ENCODE peak calls at places on chromosomes 13 and 19, in four cellular contexts. O, F, J and U are unnamed samples.

GRCh38 chr13:96822900-96823299 is 171.4 kb downstream of the OXGR1 start:
- DNase-seq in O (no peak), J (no peak), F (no peak), U (no peak)

GRCh38 chr13:92804346-92804745 is 422.3 kb upstream of the GPC6 start:
- DNase-seq in O (no peak), F (no peak), J (no peak), U (no peak)

GRCh38 chr13:21243045-21243842 is 66.8 kb downstream of the MRPL57 start:
- DNase-seq in F (no peak), O (no peak), J (no peak), U (no peak)

GRCh38 chr19:16585808-16586476 is 13.7 kb upstream of the SLC35E1 start:
- DNase-seq in J (no peak), O (peak; percentile 98), F (no peak), U (no peak)

GRCh38 chr19:49641688-49642487 is at the start of gene SCAF1:
- DNase-seq in O (peak; percentile 97), J (peak; percentile 96), F (peak; percentile 99), U (peak; percentile 99)

GRCh38 chr13:41458939-41459753 is 1.8 kb downstream of the RGCC start:
- DNase-seq in F (peak; percentile 58), O (no peak), J (no peak), U (no peak)

GRCh38 chr13:49670828-49671227 is 20.5 kb downstream of the EBPL start:
- DNase-seq in F (no peak), J (no peak), O (no peak), U (no peak)

GRCh38 chr19:16934489-16934888 is 45.7 kb downstream of the F2RL3 start:
- DNase-seq in J (no peak), O (no peak), F (no peak), U (no peak)

GRCh38 chr13:114339779-114340534 is 25.7 kb downstream of the CHAMP1 start:
- DNase-seq in J (no peak), O (no peak), F (no peak), U (no peak)

GRCh38 chr19:47229674-47230121 is 1.3 kb downstream of the BBC3 start:
- DNase-seq in F (no peak), O (no peak), J (no peak), U (no peak)

GRCh38 chr19:1672038-1672768 is 19.8 kb upstream of the TCF3 start:
- DNase-seq in O (no peak), J (no peak), F (no peak), U (peak; percentile 47)

GRCh38 chr13:34257980-34258379 is 440.0 kb downstream of the RFC3 start:
- DNase-seq in F (no peak), O (no peak), J (no peak), U (no peak)

GRCh38 chr13:21668665-21669599 is 1.9 kb upstream of the FGF9 start:
- DNase-seq in J (no peak), F (peak; percentile 58), O (no peak), U (no peak)

GRCh38 chr13:29621401-29621800 is 25.9 kb upstream of the SLC7A1 start:
- DNase-seq in O (no peak), J (peak; percentile 23), F (no peak), U (no peak)

GRCh38 chr13:93996471-93996870 is 483.0 kb downstream of the DCT start:
- DNase-seq in O (no peak), J (no peak), F (no peak), U (no peak)

GRCh38 chr19:29265436-29265835 is 52.5 kb upstream of the UQCRFS1 start:
- DNase-seq in J (no peak), F (no peak), O (no peak), U (no peak)

GRCh38 chr13:99677388-99677951 is 176.2 kb downstream of the TM9SF2 start:
- DNase-seq in J (no peak), F (no peak), O (no peak), U (no peak)

GRCh38 chr13:78875792-78876580 is 217.0 kb upstream of the OBI1 start:
- DNase-seq in F (no peak), O (no peak), J (no peak), U (no peak)

GRCh38 chr19:7924241-7924640 is 1.7 kb downstream of the CTXN1 start:
- DNase-seq in O (no peak), J (no peak), F (no peak), U (no peak)

GRCh38 chr19:17739121-17739875 is 12.0 kb upstream of the FCHO1 start:
- DNase-seq in O (peak; percentile 40), J (no peak), F (no peak), U (no peak)

GRCh38 chr19:58009666-58010301 is 7.2 kb upstream of the ZNF606 start:
- DNase-seq in O (no peak), F (peak; percentile 88), J (peak; percentile 38), U (peak; percentile 78)

GRCh38 chr13:106911602-106912001 is 343.7 kb upstream of the ARGLU1 start:
- DNase-seq in J (no peak), F (no peak), O (no peak), U (no peak)

GRCh38 chr19:13684021-13684420 is 80.3 kb upstream of the MRI1 start:
- DNase-seq in F (no peak), O (no peak), J (no peak), U (no peak)

GRCh38 chr13:110536006-110536693 is 25.4 kb downstream of the RAB20 start:
- DNase-seq in J (no peak), F (peak; percentile 85), O (no peak), U (no peak)

GRCh38 chr19:18086590-18087138 is at the start of gene IL12RB1:
- DNase-seq in F (no peak), O (peak; percentile 44), J (no peak), U (no peak)

GRCh38 chr19:10510301-10510802 is 6.9 kb downstream of the S1PR5 start:
- DNase-seq in O (no peak), J (no peak), F (no peak), U (no peak)

GRCh38 chr19:16671652-16672274 is 10.8 kb downstream of the TMEM38A start:
- DNase-seq in O (no peak), F (no peak), J (no peak), U (no peak)

GRCh38 chr13:99320693-99321481 is 13.7 kb upstream of the GPR183 start:
- DNase-seq in J (no peak), F (no peak), O (no peak), U (no peak)

GRCh38 chr19:46704379-46705076 is 12.4 kb downstream of the PRKD2 start:
- DNase-seq in J (no peak), F (peak; percentile 68), O (no peak), U (no peak)

GRCh38 chr19:39032164-39032918 is at the start of gene FBXO27:
- DNase-seq in O (no peak), J (no peak), F (peak; percentile 39), U (peak; percentile 68)

GRCh38 chr13:112178769-112179168 is 111.8 kb downstream of the SOX1 start:
- DNase-seq in F (no peak), J (no peak), O (no peak), U (no peak)

GRCh38 chr13:26060366-26060765 is 8.6 kb upstream of the SHISA2 start:
- DNase-seq in F (no peak), J (no peak), O (no peak), U (no peak)

GRCh38 chr19:9721861-9722260 is 46.7 kb downstream of the ZNF846 start:
- DNase-seq in F (no peak), O (peak; percentile 1), J (no peak), U (no peak)

GRCh38 chr19:29467824-29468401 is 57.9 kb upstream of the VSTM2B start:
- DNase-seq in O (no peak), J (no peak), F (no peak), U (no peak)

GRCh38 chr19:7637374-7638256 is 705 bp downstream of the STXBP2 start:
- DNase-seq in F (peak; percentile 75), J (no peak), O (no peak), U (no peak)

GRCh38 chr19:52398091-52398461 is 427 bp downstream of the ZNF528 start:
- DNase-seq in J (no peak), F (no peak), O (no peak), U (no peak)

GRCh38 chr13:33882804-33883203 is 64.9 kb downstream of the RFC3 start:
- DNase-seq in O (no peak), J (no peak), F (no peak), U (no peak)

GRCh38 chr19:16325671-16326400 is 1.2 kb downstream of the KLF2 start:
- DNase-seq in F (peak; percentile 60), O (no peak), J (no peak), U (no peak)

GRCh38 chr13:114113961-114114360 is 18.5 kb downstream of the RASA3 start:
- DNase-seq in F (peak; percentile 10), J (no peak), O (no peak), U (peak; percentile 19)

GRCh38 chr13:71677114-71677513 is 189.9 kb downstream of the DACH1 start:
- DNase-seq in J (no peak), O (no peak), F (no peak), U (no peak)

GRCh38 chr13:71674776-71675352 is 192.1 kb downstream of the DACH1 start:
- DNase-seq in J (no peak), O (no peak), F (no peak), U (no peak)

DNA sequence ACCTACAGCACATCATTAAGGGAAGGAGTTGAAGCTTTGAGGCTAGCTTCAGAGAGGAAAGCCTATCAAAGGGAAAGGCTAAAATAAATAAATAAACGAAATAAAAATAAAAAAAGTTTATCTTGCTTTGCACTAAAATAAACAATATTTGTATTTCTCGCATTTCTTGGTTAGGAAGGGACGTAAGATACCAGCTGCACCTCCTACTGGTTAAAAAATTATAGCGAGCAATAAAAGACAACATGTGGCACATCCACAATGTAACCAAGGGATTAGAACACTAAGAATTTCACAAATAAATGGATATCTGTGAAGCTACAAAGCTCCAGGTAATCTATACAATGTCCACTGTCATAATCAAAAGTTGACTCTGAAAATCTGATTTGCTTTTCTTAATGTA is 194.5 kb downstream of the DACH1 start:
- DNase-seq in J (no peak), F (no peak), O (no peak), U (no peak)
- TF ChIP-seq CTCF in J (no peak), F (no peak), O (no peak), U (peak; percentile 23)

DNA sequence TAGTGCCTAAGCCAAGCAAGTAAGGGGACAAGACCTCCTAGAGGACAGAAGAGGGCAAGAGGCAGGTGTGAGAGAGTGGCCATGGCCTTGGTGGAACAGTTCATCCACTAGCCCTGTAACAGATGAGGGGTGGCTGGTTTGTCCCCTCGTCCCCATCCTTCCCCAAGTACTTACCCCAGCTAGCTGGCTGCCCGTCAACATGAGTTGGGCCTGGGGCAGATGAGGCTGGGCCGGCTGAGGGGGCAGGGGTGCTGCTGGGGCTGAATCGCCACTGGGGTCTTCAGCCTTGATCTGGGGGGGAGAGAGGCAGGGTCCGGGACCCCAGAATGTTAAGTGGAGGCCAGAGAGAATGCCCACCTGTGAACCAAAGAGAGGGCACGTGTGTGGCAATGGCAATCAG is 15.2 kb downstream of the POU2F2 start:
- DNase-seq in O (no peak), J (no peak), F (no peak), U (no peak)
- H3K36me3 ChIP-seq in O (peaks cover 37% of the 10 kb centered on the region), J (no peaks in the 10 kb centered on the region), F (no peaks in the 10 kb centered on the region), U (no peaks in the 10 kb centered on the region)

GRCh38 chr13:80000679-80001509 is 340.0 kb downstream of the SPRY2 start:
- DNase-seq in F (no peak), J (no peak), O (no peak), U (no peak)
- H3K4me1 ChIP-seq in F (no peaks in the 10 kb centered on the region), J (no peaks in the 10 kb centered on the region), O (no peaks in the 10 kb centered on the region), U (no peaks in the 10 kb centered on the region)

GRCh38 chr13:27339299-27339698 is 68.7 kb downstream of the RASL11A start:
- DNase-seq in F (no peak), O (no peak), J (no peak), U (no peak)

GRCh38 chr13:27341616-27342015 is 71.0 kb downstream of the RASL11A start:
- DNase-seq in F (no peak), J (no peak), O (no peak), U (no peak)

GRCh38 chr13:27338207-27338606 is 67.6 kb downstream of the RASL11A start:
- DNase-seq in O (no peak), F (no peak), J (no peak), U (no peak)

GRCh38 chr13:27336005-27336673 is 65.5 kb downstream of the RASL11A start:
- DNase-seq in O (no peak), J (no peak), F (no peak), U (no peak)

GRCh38 chr13:27338816-27339215 is 68.2 kb downstream of the RASL11A start:
- DNase-seq in J (no peak), O (no peak), F (no peak), U (no peak)
- TF ChIP-seq CTCF in J (no peak), O (peak; percentile 23), F (no peak), U (no peak)